ENCODE peak calls at places on chromosomes 13 and 19, in four cellular contexts. L, D, T and R are unnamed samples.

GRCh38 chr13:36385471-36385870 is 39.3 kb upstream of the SPART start:
- DNase-seq in L (no peak), D (no peak), T (no peak), R (no peak)

GRCh38 chr19:9797871-9798270 is 21.0 kb downstream of the FBXL12 start:
- DNase-seq in L (no peak), D (no peak), T (no peak), R (no peak)

GRCh38 chr13:91595677-91596076 is 197.3 kb downstream of the GPC5 start:
- DNase-seq in L (no peak), D (no peak), T (no peak), R (no peak)

GRCh38 chr19:44808463-44809371 is at the start of gene BCAM:
- DNase-seq in L (peak; percentile 58), D (peak; percentile 65), T (no peak), R (peak; percentile 79)

GRCh38 chr13:114099191-114099590 is 33.2 kb downstream of the RASA3 start:
- DNase-seq in L (peak; percentile 64), D (peak; percentile 13), T (no peak), R (peak; percentile 53)

GRCh38 chr19:18135712-18136584 is 17.0 kb upstream of the PIK3R2 start:
- DNase-seq in L (no peak), D (peak; percentile 98), T (no peak), R (no peak)

GRCh38 chr19:55590621-55591020 is 8.7 kb downstream of the FIZ1 start:
- DNase-seq in L (peak; percentile 83), D (no peak), T (no peak), R (peak; percentile 52)

GRCh38 chr13:98521461-98521860 is 55.4 kb downstream of the STK24 start:
- DNase-seq in L (no peak), D (no peak), T (no peak), R (no peak)

GRCh38 chr19:294819-295686 is 3.9 kb upstream of the PLPP2 start:
- DNase-seq in L (peak; percentile 67), D (no peak), T (no peak), R (peak; percentile 57)

GRCh38 chr19:41023193-41023592 is 32.1 kb downstream of the CYP2B6 start:
- DNase-seq in L (peak; percentile 8), D (no peak), T (no peak), R (no peak)

GRCh38 chr13:67440240-67440639 is 210.1 kb upstream of the PCDH9 start:
- DNase-seq in L (no peak), D (no peak), T (no peak), R (no peak)

GRCh38 chr13:112128052-112128610 is 61.2 kb downstream of the SOX1 start:
- DNase-seq in L (no peak), D (no peak), T (no peak), R (no peak)

GRCh38 chr19:39709026-39709872 is 5.0 kb downstream of the LGALS14 start:
- DNase-seq in L (no peak), D (no peak), T (no peak), R (no peak)

GRCh38 chr13:50124536-50125305 is 109.5 kb downstream of the KCNRG start:
- DNase-seq in L (peak; percentile 94), D (peak; percentile 33), T (no peak), R (peak; percentile 43)

GRCh38 chr19:46730187-46730586 is 13.3 kb upstream of the PRKD2 start:
- DNase-seq in L (no peak), D (no peak), T (no peak), R (no peak)

GRCh38 chr13:66845393-66845792 is 384.7 kb downstream of the PCDH9 start:
- DNase-seq in L (no peak), D (no peak), T (no peak), R (no peak)

GRCh38 chr19:44890366-44891015 is 563 bp upstream of the TOMM40 start:
- DNase-seq in L (peak; percentile 100), D (peak; percentile 100), T (peak; percentile 100), R (peak; percentile 96)

GRCh38 chr13:24709186-24709913 is 29.1 kb downstream of the ATP12A start:
- DNase-seq in L (no peak), D (no peak), T (no peak), R (no peak)

GRCh38 chr13:48235100-48235813 is 2.3 kb downstream of the ITM2B start:
- DNase-seq in L (no peak), D (no peak), T (peak; percentile 45), R (peak; percentile 30)

GRCh38 chr19:19267305-19267704 is 5.8 kb downstream of the TM6SF2 start:
- DNase-seq in L (no peak), D (no peak), T (no peak), R (no peak)

GRCh38 chr19:43229315-43229714 is 23.9 kb upstream of the PSG4 start:
- DNase-seq in L (peak; percentile 46), D (peak; percentile 25), T (no peak), R (peak; percentile 22)

GRCh38 chr19:44600466-44600865 is 12.9 kb upstream of the IGSF23 start:
- DNase-seq in L (no peak), D (no peak), T (no peak), R (no peak)

GRCh38 chr13:44058067-44058466 is 178.4 kb downstream of the LACC1 start:
- DNase-seq in L (no peak), D (no peak), T (no peak), R (no peak)

GRCh38 chr19:48123907-48124675 is 13.5 kb upstream of the PLA2G4C start:
- DNase-seq in L (no peak), D (peak; percentile 39), T (no peak), R (no peak)

GRCh38 chr13:24225930-24226329 is 65.4 kb downstream of the SPATA13 start:
- DNase-seq in L (no peak), D (no peak), T (no peak), R (no peak)

GRCh38 chr19:42412661-42413076 is 14.5 kb downstream of the LIPE start:
- DNase-seq in L (no peak), D (no peak), T (no peak), R (no peak)

GRCh38 chr19:36805364-36805763 is 32.8 kb upstream of the ZNF850 start:
- DNase-seq in L (no peak), D (no peak), T (no peak), R (no peak)

GRCh38 chr13:27374126-27374613 is 50.2 kb upstream of the GTF3A start:
- DNase-seq in L (no peak), D (no peak), T (no peak), R (no peak)

GRCh38 chr13:31522431-31522830 is 216.9 kb upstream of the RXFP2 start:
- DNase-seq in L (no peak), D (no peak), T (no peak), R (no peak)

GRCh38 chr13:26074706-26075105 is 22.9 kb upstream of the SHISA2 start:
- DNase-seq in L (no peak), D (peak; percentile 50), T (no peak), R (no peak)

GRCh38 chr19:11100064-11100463 is 10.8 kb downstream of the LDLR start:
- DNase-seq in L (no peak), D (no peak), T (no peak), R (no peak)

GRCh38 chr19:11094520-11094894 is 5.2 kb downstream of the LDLR start:
- DNase-seq in L (no peak), D (no peak), T (no peak), R (no peak)

GRCh38 chr19:11098327-11098726 is 9.1 kb downstream of the LDLR start:
- DNase-seq in L (no peak), D (no peak), T (no peak), R (no peak)

GRCh38 chr19:11098861-11099260 is 9.6 kb downstream of the LDLR start:
- DNase-seq in L (no peak), D (no peak), T (no peak), R (no peak)

DNA sequence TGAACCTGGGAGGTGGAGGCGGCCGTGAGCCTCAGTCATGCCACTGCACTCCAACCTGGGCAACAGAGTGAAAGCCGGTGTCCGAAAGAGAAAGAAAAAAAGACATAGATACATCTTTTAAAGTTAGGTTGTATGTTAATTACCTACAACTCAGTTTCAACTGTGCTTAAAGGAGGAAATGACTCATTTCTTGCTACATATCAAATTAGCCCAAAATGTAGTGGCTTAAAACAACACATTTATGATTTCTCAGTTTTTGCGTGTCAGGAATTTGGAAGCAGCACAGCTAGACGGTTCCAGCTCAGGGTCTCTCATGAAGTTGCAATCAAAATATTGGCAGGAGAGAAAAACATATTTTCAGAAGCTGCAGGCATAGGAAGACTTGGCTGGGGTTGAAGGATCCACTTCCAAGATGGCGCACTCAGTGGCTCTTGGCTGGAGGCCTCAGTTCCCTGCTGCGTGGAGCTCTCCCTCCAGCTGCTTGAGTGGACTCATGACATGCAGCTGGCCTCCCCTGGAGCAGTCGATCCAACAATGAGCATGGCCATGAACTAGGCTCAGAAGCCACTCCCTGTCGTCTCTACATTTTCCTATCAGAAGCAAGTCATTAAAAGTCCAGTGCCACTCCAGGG is 7.1 kb downstream of the LDLR start:
- DNase-seq in L (no peak), D (no peak), T (peak; percentile 48), R (no peak)
- TF ChIP-seq SP1 in L (no peak), D (no peak), T (no peak), R (no peak)

DNA sequence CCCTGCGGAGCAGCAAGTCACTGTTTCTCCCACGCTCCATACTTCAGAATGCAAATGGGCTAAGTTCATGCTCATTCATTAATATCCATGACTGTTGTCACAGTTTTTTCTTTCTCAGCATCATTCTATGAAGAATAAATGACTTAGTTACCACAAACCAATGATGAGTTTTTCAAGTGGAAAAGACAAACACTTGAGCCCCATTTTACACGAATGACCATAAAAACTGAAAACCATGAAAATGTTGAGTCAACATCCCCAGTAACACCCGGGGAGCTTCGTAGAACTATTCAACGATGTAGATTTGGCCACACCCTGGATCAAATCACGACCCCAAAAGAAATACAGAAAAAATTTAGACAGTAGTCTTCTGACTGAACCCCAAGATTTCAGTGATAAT is 99.8 kb upstream of the GJB6 start:
- DNase-seq in L (no peak), D (no peak), T (no peak), R (no peak)
- TF ChIP-seq FOXM1 in L (no peak), D (no peak), T (no peak), R (no peak)

DNA sequence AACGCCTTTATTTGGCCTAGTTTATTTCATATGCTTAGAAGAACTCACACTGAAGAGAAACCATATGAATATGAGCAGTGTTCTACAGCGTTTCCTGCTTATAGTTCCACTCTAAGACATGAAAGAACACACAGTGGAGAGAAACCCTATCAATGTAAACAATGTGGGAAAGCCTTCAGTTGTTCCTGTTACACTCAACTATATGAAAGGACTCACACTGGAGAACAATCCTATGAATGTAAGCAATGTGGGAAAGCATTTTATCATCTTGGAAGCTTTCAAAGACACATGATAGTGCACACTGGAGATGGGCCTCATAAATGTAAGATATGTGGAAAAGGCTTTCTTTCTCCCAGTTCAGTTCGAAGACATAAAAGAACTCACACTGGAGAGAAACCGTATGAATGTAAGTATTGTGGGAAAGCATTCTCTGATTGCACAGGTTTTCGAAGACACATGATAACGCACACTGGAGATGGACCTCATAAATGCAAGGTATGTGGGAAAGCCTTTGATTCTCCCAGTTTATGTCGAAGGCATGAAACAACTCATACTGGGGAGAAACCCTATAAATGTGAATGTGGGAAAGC is 13.7 kb downstream of the ZNF441 start:
- DNase-seq in L (no peak), D (no peak), T (no peak), R (no peak)
- TF ChIP-seq TARDBP in L (no peak), D (no peak), T (no peak), R (no peak)

GRCh38 chr19:38559428-38560401 is 58.0 kb downstream of the MAP4K1 start:
- DNase-seq in L (no peak), D (no peak), T (peak; percentile 99), R (no peak)
- TF ChIP-seq SP1 in L (no peak), D (no peak), T (peak; percentile 23), R (no peak)